ENCODE peak calls at places on chromosomes 12 and 14, in six cellular contexts. One of them, this sample, is unnamed.

GRCh38 chr14:22460461-22461195 is 128.4 kb downstream of the DAD1 start:
- DNase-seq in foreskin fibroblast: no peak
- DNase-seq in choroid plexus epithelial cell: peak; percentile 55
- DNase-seq in IMR-90: peak; percentile 6
- DNase-seq in NCI-H69: no peak
- DNase-seq in activated B cell treated with CpG ODN at 0.5 μM for 24 hours: no peak
- DNase-seq in this sample: no peak

GRCh38 chr14:33475623-33476022 is 475.3 kb downstream of the EGLN3 start:
- DNase-seq in foreskin fibroblast: peak; percentile 24
- DNase-seq in choroid plexus epithelial cell: peak; percentile 57
- DNase-seq in IMR-90: no peak
- DNase-seq in NCI-H69: peak; percentile 92
- DNase-seq in activated B cell treated with CpG ODN at 0.5 μM for 24 hours: no peak
- DNase-seq in this sample: peak; percentile 67

GRCh38 chr12:21527451-21528180 is 1.5 kb downstream of the SPX start:
- DNase-seq in foreskin fibroblast: peak; percentile 82
- DNase-seq in choroid plexus epithelial cell: peak; percentile 48
- DNase-seq in IMR-90: peak; percentile 18
- DNase-seq in NCI-H69: peak; percentile 83
- DNase-seq in activated B cell treated with CpG ODN at 0.5 μM for 24 hours: peak; percentile 54
- DNase-seq in this sample: peak; percentile 73

GRCh38 chr12:89346741-89347324 is 5.5 kb downstream of the DUSP6 start:
- DNase-seq in foreskin fibroblast: peak; percentile 83
- DNase-seq in choroid plexus epithelial cell: peak; percentile 74
- DNase-seq in IMR-90: peak; percentile 77
- DNase-seq in NCI-H69: peak; percentile 83
- DNase-seq in activated B cell treated with CpG ODN at 0.5 μM for 24 hours: no peak
- DNase-seq in this sample: peak; percentile 69

GRCh38 chr14:31388687-31389413 is 31.5 kb downstream of the HEATR5A start:
- DNase-seq in foreskin fibroblast: no peak
- DNase-seq in choroid plexus epithelial cell: peak; percentile 71
- DNase-seq in IMR-90: peak; percentile 41
- DNase-seq in NCI-H69: no peak
- DNase-seq in activated B cell treated with CpG ODN at 0.5 μM for 24 hours: no peak
- DNase-seq in this sample: no peak

GRCh38 chr12:2140858-2141519 is 88.2 kb downstream of the CACNA1C start:
- DNase-seq in foreskin fibroblast: no peak
- DNase-seq in choroid plexus epithelial cell: no peak
- DNase-seq in IMR-90: no peak
- DNase-seq in NCI-H69: no peak
- DNase-seq in activated B cell treated with CpG ODN at 0.5 μM for 24 hours: no peak
- DNase-seq in this sample: no peak

GRCh38 chr12:45010051-45010450 is 40.8 kb downstream of the DBX2 start:
- DNase-seq in foreskin fibroblast: peak; percentile 88
- DNase-seq in choroid plexus epithelial cell: no peak
- DNase-seq in IMR-90: no peak
- DNase-seq in NCI-H69: peak; percentile 12
- DNase-seq in activated B cell treated with CpG ODN at 0.5 μM for 24 hours: no peak
- DNase-seq in this sample: peak; percentile 22

GRCh38 chr14:22039938-22040780 is 366.5 kb upstream of the OR4E1 start:
- DNase-seq in foreskin fibroblast: no peak
- DNase-seq in choroid plexus epithelial cell: peak; percentile 16
- DNase-seq in IMR-90: no peak
- DNase-seq in NCI-H69: peak; percentile 8
- DNase-seq in activated B cell treated with CpG ODN at 0.5 μM for 24 hours: no peak
- DNase-seq in this sample: peak; percentile 2

GRCh38 chr14:78202976-78203375 is 32.8 kb downstream of the NRXN3 start:
- DNase-seq in foreskin fibroblast: no peak
- DNase-seq in choroid plexus epithelial cell: no peak
- DNase-seq in IMR-90: no peak
- DNase-seq in NCI-H69: peak; percentile 100
- DNase-seq in activated B cell treated with CpG ODN at 0.5 μM for 24 hours: no peak
- DNase-seq in this sample: no peak

GRCh38 chr12:1500095-1500801 is 94.1 kb downstream of the FBXL14 start:
- DNase-seq in foreskin fibroblast: peak; percentile 75
- DNase-seq in choroid plexus epithelial cell: peak; percentile 62
- DNase-seq in IMR-90: peak; percentile 81
- DNase-seq in NCI-H69: peak; percentile 50
- DNase-seq in activated B cell treated with CpG ODN at 0.5 μM for 24 hours: no peak
- DNase-seq in this sample: peak; percentile 68

GRCh38 chr14:91410781-91411536 is 6.7 kb downstream of the CCDC88C start:
- DNase-seq in foreskin fibroblast: no peak
- DNase-seq in choroid plexus epithelial cell: no peak
- DNase-seq in IMR-90: no peak
- DNase-seq in NCI-H69: no peak
- DNase-seq in activated B cell treated with CpG ODN at 0.5 μM for 24 hours: no peak
- DNase-seq in this sample: no peak

GRCh38 chr14:37678916-37679315 is 83.5 kb downstream of the TTC6 start:
- DNase-seq in foreskin fibroblast: no peak
- DNase-seq in choroid plexus epithelial cell: peak; percentile 59
- DNase-seq in IMR-90: peak; percentile 15
- DNase-seq in NCI-H69: no peak
- DNase-seq in activated B cell treated with CpG ODN at 0.5 μM for 24 hours: no peak
- DNase-seq in this sample: peak; percentile 40

GRCh38 chr12:62581288-62582064 is 114.8 kb downstream of the MON2 start:
- DNase-seq in foreskin fibroblast: peak; percentile 73
- DNase-seq in choroid plexus epithelial cell: peak; percentile 80
- DNase-seq in IMR-90: peak; percentile 73
- DNase-seq in NCI-H69: peak; percentile 68
- DNase-seq in activated B cell treated with CpG ODN at 0.5 μM for 24 hours: no peak
- DNase-seq in this sample: peak; percentile 74

GRCh38 chr14:96304956-96305355 is 48.9 kb downstream of the BDKRB1 start:
- DNase-seq in foreskin fibroblast: no peak
- DNase-seq in choroid plexus epithelial cell: no peak
- DNase-seq in IMR-90: no peak
- DNase-seq in NCI-H69: peak; percentile 16
- DNase-seq in activated B cell treated with CpG ODN at 0.5 μM for 24 hours: no peak
- DNase-seq in this sample: peak; percentile 9

GRCh38 chr12:13952096-13952495 is 29.3 kb downstream of the GRIN2B start:
- DNase-seq in foreskin fibroblast: no peak
- DNase-seq in choroid plexus epithelial cell: no peak
- DNase-seq in IMR-90: no peak
- DNase-seq in NCI-H69: no peak
- DNase-seq in activated B cell treated with CpG ODN at 0.5 μM for 24 hours: no peak
- DNase-seq in this sample: no peak

GRCh38 chr14:53950031-53950793 is 6.4 kb downstream of the BMP4 start:
- DNase-seq in foreskin fibroblast: no peak
- DNase-seq in choroid plexus epithelial cell: no peak
- DNase-seq in IMR-90: no peak
- DNase-seq in NCI-H69: no peak
- DNase-seq in activated B cell treated with CpG ODN at 0.5 μM for 24 hours: no peak
- DNase-seq in this sample: no peak

GRCh38 chr12:98456583-98457573 is 58.5 kb upstream of the TMPO start:
- DNase-seq in foreskin fibroblast: peak; percentile 67
- DNase-seq in choroid plexus epithelial cell: peak; percentile 43
- DNase-seq in IMR-90: peak; percentile 21
- DNase-seq in NCI-H69: peak; percentile 63
- DNase-seq in activated B cell treated with CpG ODN at 0.5 μM for 24 hours: no peak
- DNase-seq in this sample: peak; percentile 43

GRCh38 chr12:20370001-20370381 is 1.7 kb downstream of the PDE3A start:
- DNase-seq in foreskin fibroblast: peak; percentile 41
- DNase-seq in choroid plexus epithelial cell: peak; percentile 49
- DNase-seq in IMR-90: no peak
- DNase-seq in NCI-H69: peak; percentile 74
- DNase-seq in activated B cell treated with CpG ODN at 0.5 μM for 24 hours: no peak
- DNase-seq in this sample: no peak

GRCh38 chr12:124321556-124322270 is 26.8 kb downstream of the RFLNA start:
- DNase-seq in foreskin fibroblast: peak; percentile 44
- DNase-seq in choroid plexus epithelial cell: no peak
- DNase-seq in IMR-90: peak; percentile 19
- DNase-seq in NCI-H69: no peak
- DNase-seq in activated B cell treated with CpG ODN at 0.5 μM for 24 hours: no peak
- DNase-seq in this sample: peak; percentile 48

GRCh38 chr12:69998922-69999321 is 173.9 kb downstream of the MYRFL start:
- DNase-seq in foreskin fibroblast: no peak
- DNase-seq in choroid plexus epithelial cell: no peak
- DNase-seq in IMR-90: no peak
- DNase-seq in NCI-H69: peak; percentile 97
- DNase-seq in activated B cell treated with CpG ODN at 0.5 μM for 24 hours: no peak
- DNase-seq in this sample: no peak

GRCh38 chr14:68137704-68138619 is 318.4 kb downstream of the RAD51B start:
- DNase-seq in foreskin fibroblast: peak; percentile 96
- DNase-seq in choroid plexus epithelial cell: peak; percentile 98
- DNase-seq in IMR-90: peak; percentile 95
- DNase-seq in NCI-H69: peak; percentile 97
- DNase-seq in activated B cell treated with CpG ODN at 0.5 μM for 24 hours: no peak
- DNase-seq in this sample: peak; percentile 99

GRCh38 chr14:100408350-100409015 is 85.3 kb downstream of the SLC25A47 start:
- DNase-seq in foreskin fibroblast: no peak
- DNase-seq in choroid plexus epithelial cell: peak; percentile 93
- DNase-seq in IMR-90: peak; percentile 90
- DNase-seq in NCI-H69: peak; percentile 71
- DNase-seq in activated B cell treated with CpG ODN at 0.5 μM for 24 hours: no peak
- DNase-seq in this sample: peak; percentile 96

GRCh38 chr12:95882080-95882479 is 23.3 kb downstream of the SNRPF start:
- DNase-seq in foreskin fibroblast: peak; percentile 42
- DNase-seq in choroid plexus epithelial cell: peak; percentile 31
- DNase-seq in IMR-90: peak; percentile 34
- DNase-seq in NCI-H69: peak; percentile 75
- DNase-seq in activated B cell treated with CpG ODN at 0.5 μM for 24 hours: no peak
- DNase-seq in this sample: no peak

GRCh38 chr14:59356783-59357182 is 108.4 kb downstream of the GPR135 start:
- DNase-seq in foreskin fibroblast: no peak
- DNase-seq in choroid plexus epithelial cell: no peak
- DNase-seq in IMR-90: no peak
- DNase-seq in NCI-H69: no peak
- DNase-seq in activated B cell treated with CpG ODN at 0.5 μM for 24 hours: no peak
- DNase-seq in this sample: no peak

GRCh38 chr12:115956236-115956635 is 321.3 kb downstream of the MED13L start:
- DNase-seq in foreskin fibroblast: no peak
- DNase-seq in choroid plexus epithelial cell: no peak
- DNase-seq in IMR-90: no peak
- DNase-seq in NCI-H69: no peak
- DNase-seq in activated B cell treated with CpG ODN at 0.5 μM for 24 hours: no peak
- DNase-seq in this sample: no peak